ENCODE peak calls at places on chromosome 3, in four cellular contexts. T is K562, B is ovary, M is upper lobe of left lung. W is an unnamed sample.

GRCh38 chr3:133944641-133945441 is 49.2 kb upstream of the RAB6B start:
- DNase-seq in M (no peak), B (no peak), T (no peak), W (no peak)

GRCh38 chr3:172717493-172718088 is 6.7 kb upstream of the NCEH1 start:
- DNase-seq in M (no peak), B (no peak), T (no peak), W (no peak)

GRCh38 chr3:18609184-18609583 is 184.0 kb upstream of the SATB1 start:
- DNase-seq in M (no peak), T (no peak), B (no peak), W (no peak)

GRCh38 chr3:17894434-17895060 is 152.1 kb upstream of the TBC1D5 start:
- DNase-seq in B (no peak), M (no peak), T (no peak), W (peak; percentile 36)

GRCh38 chr3:86814918-86815655 is 175.9 kb downstream of the VGLL3 start:
- DNase-seq in T (no peak), M (no peak), B (no peak), W (no peak)

GRCh38 chr3:151612119-151612518 is 121.6 kb upstream of the AADACL2 start:
- DNase-seq in M (no peak), B (no peak), T (no peak), W (no peak)

GRCh38 chr3:108406661-108407206 is 103.7 kb downstream of the MYH15 start:
- DNase-seq in M (no peak), B (no peak), T (peak; percentile 39), W (no peak)

GRCh38 chr3:42961633-42962032 is 17.5 kb upstream of the GASK1A start:
- DNase-seq in B (peak; percentile 33), M (no peak), T (peak; percentile 35), W (peak; percentile 29)

GRCh38 chr3:135238201-135238600 is 443.1 kb downstream of the EPHB1 start:
- DNase-seq in B (no peak), M (peak; percentile 44), T (no peak), W (no peak)

GRCh38 chr3:188507244-188507720 is 353.3 kb downstream of the LPP start:
- DNase-seq in M (no peak), T (no peak), B (no peak), W (no peak)

GRCh38 chr3:151675858-151676615 is 57.7 kb upstream of the AADACL2 start:
- DNase-seq in M (no peak), T (no peak), B (no peak), W (no peak)

GRCh38 chr3:194382196-194382891 is 12.8 kb upstream of the LRRC15 start:
- DNase-seq in B (no peak), M (no peak), T (no peak), W (no peak)

GRCh38 chr3:33277193-33277882 is at the start of gene FBXL2:
- DNase-seq in M (peak; percentile 95), T (peak; percentile 99), B (peak; percentile 39), W (peak; percentile 56)

GRCh38 chr3:109973733-109974132 is 636.4 kb upstream of the DPPA4 start:
- DNase-seq in T (no peak), B (no peak), M (no peak), W (no peak)

GRCh38 chr3:188854395-188855149 is 317.2 kb upstream of the TPRG1 start:
- DNase-seq in T (no peak), B (no peak), M (no peak), W (no peak)

GRCh38 chr3:185153861-185154629 is 1.2 kb upstream of the C3orf70 start:
- DNase-seq in B (no peak), M (peak; percentile 22), T (no peak), W (no peak)

GRCh38 chr3:142495103-142495502 is 47.3 kb upstream of the XRN1 start:
- DNase-seq in M (no peak), B (no peak), T (no peak), W (no peak)

GRCh38 chr3:142500211-142500610 is 52.4 kb upstream of the XRN1 start:
- DNase-seq in T (no peak), M (no peak), B (no peak), W (no peak)

GRCh38 chr3:142498397-142499180 is 50.8 kb upstream of the XRN1 start:
- DNase-seq in B (no peak), T (no peak), M (no peak), W (no peak)

GRCh38 chr3:142501004-142501926 is 53.4 kb upstream of the XRN1 start:
- DNase-seq in T (no peak), M (no peak), B (no peak), W (no peak)

GRCh38 chr3:142497729-142498128 is 49.9 kb upstream of the XRN1 start:
- DNase-seq in T (no peak), M (no peak), B (no peak), W (no peak)
- H3K36me3 ChIP-seq in T (peaks cover 72% of the 10 kb centered on the region), M (peaks cover 73% of the 10 kb centered on the region), B (no peaks in the 10 kb centered on the region), W (peaks cover 13% of the 10 kb centered on the region)

DNA sequence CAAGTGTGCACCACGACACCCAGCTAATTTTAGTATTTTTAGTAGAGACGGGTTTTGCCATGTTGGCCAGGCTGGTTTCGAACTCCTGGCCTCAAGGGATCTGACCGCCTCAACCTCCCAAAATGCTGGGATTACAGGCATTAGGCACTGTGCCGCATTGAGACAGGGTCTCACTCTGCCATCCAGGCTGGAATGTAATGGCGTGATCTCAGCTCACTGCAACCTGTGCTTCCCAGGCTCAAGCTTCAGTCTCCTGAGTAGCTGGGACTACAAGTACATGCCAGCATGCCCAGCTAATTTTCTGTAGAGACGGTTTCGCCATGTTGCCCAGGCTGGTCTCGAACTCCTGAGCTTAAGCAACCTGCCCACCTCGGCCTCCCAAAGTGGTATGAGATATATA is 51.6 kb downstream of the ACAD9 start:
- DNase-seq in T (no peak), B (no peak), M (no peak), W (no peak)
- H3K27me3 ChIP-seq in T (peaks cover 8% of the 10 kb centered on the region), B (no peaks in the 10 kb centered on the region), M (no peaks in the 10 kb centered on the region), W (no peaks in the 10 kb centered on the region)

DNA sequence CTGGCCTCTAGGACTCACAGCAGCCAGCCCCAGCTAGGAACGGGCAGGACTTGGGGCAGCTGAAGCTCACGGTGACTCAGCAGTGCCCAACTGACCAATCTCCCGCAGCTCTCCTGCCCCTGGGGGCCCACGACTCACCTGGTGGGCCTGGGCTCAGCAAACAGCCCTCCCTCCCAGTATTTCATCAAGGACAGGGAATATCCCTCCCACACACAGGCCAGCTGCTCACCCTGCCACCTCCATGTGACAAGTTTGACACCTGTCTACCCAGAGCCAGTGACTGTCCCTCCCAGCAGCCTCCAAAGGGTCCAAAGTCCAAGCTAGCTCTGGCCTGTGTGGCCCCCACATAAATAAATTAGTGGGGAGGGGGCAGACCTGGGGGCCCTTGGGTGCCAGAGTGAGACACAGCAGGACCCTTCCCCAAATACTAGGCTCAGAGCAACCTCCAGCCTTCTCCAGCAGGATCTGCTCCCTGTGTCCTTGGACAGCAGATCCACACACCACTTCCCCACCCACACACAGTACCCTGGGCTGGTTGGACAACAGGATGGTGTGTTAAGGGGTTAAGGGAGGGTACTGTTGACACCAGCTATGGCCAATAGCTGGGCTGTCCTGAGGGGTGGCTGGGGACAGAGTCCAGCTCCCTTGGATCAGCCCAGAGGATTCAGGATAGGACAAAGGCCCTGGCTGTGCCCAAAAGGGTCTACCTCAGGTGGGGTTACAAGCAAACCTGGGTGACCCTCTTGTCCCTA is 4.3 kb downstream of the GNAT1 start:
- DNase-seq in T (no peak), M (no peak), B (no peak), W (no peak)
- TF ChIP-seq EP300 in T (no peak), M (no peak), B (no peak), W (no peak)

DNA sequence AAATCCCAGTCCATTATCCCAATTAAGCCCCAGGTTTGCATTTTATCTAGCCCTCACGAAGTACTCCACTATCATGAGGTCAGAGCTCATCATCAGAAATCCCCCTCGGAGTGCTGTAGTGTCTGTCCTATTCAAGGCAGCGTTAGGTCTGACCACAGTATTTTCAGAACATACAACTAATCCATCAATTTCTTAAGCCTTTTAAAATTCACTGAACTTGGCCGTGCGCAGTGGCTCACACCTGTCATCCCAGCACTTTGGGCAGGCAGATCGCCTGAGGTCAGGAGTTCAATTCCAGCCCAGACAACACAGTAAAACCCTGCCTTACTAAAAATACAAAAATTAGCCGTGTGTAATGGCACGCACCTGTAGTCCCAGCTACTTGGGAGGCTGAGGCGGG is 11.9 kb downstream of the VGLL4 start:
- DNase-seq in M (no peak), T (no peak), B (no peak), W (no peak)
- H3K36me3 ChIP-seq in M (no peaks in the 10 kb centered on the region), T (no peaks in the 10 kb centered on the region), B (no peaks in the 10 kb centered on the region), W (no peaks in the 10 kb centered on the region)

DNA sequence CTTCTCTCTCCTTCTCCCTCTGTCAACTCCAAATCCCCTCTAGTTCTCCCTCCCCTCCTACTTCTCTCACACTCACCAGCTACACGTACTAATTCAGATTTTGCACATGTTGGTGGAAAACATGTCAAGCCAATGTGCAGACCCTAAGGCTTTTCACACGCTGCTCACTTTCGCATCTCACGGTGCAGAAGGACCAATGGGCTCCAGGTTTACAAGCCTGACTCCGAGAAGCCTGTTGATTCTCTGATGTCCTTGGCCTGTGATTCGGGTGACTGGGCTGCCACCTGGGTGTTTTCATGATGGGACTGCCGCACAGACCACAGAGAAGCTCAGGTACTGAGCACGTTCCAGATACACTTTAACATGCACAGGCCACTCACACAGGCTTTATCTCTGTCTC is 3.7 kb downstream of the FOXL2NB start:
- DNase-seq in B (peak; percentile 11), T (no peak), M (no peak), W (no peak)
- H3K27me3 ChIP-seq in B (no peaks in the 10 kb centered on the region), T (no peaks in the 10 kb centered on the region), M (peaks cover 16% of the 10 kb centered on the region), W (peaks cover 71% of the 10 kb centered on the region)

GRCh38 chr3:177802151-177802900 is 605.0 kb upstream of the TBL1XR1 start:
- DNase-seq in B (no peak), T (no peak), M (no peak), W (no peak)
- TF ChIP-seq EP300 in B (no peak), T (no peak), M (no peak), W (no peak)

GRCh38 chr3:38245930-38246329 is 19.7 kb upstream of the SLC22A13 start:
- DNase-seq in M (no peak), T (no peak), B (no peak), W (no peak)
- H3K36me3 ChIP-seq in M (peaks cover 69% of the 10 kb centered on the region), T (peaks cover 78% of the 10 kb centered on the region), B (no peaks in the 10 kb centered on the region), W (peaks cover 73% of the 10 kb centered on the region)

GRCh38 chr3:147369671-147370123 is 36.6 kb downstream of the ZIC4 start:
- DNase-seq in T (no peak), M (peak; percentile 57), B (no peak), W (no peak)

GRCh38 chr3:147367676-147368075 is 38.7 kb downstream of the ZIC4 start:
- DNase-seq in B (no peak), T (no peak), M (no peak), W (no peak)

GRCh38 chr3:147368151-147368550 is 38.2 kb downstream of the ZIC4 start:
- DNase-seq in M (no peak), T (no peak), B (no peak), W (no peak)

GRCh38 chr3:147369231-147369630 is 37.1 kb downstream of the ZIC4 start:
- DNase-seq in M (no peak), B (no peak), T (no peak), W (no peak)

DNA sequence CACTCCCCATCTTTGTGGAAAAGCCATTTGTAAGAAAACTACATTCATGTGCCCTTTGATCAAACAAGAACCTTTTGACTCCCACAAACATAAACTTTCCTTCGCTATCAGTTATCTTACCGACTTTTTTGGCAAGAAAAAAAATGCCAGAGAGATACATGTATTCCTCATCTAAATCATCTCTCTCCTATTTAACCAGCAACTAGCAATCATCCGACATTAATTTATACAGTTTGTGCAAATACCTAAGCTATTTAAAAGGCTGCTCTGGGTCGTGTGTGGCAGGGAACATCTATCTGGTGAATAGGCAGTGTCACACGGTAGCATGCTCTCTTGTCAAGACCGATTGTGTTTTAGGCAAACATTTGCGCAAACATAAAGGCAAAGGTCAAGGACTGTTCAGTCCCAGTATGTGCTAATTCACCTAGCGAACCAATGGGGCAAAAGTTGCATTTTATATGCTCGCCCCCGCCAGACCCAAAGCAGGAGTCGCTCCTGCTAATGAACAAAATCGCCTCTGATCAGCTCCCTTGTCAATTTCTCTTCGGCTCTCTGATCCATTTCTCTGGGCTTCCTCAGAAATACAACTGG is 37.7 kb downstream of the ZIC4 start:
- DNase-seq in M (no peak), T (no peak), B (no peak), W (no peak)
- H3K27me3 ChIP-seq in M (no peaks in the 10 kb centered on the region), T (no peaks in the 10 kb centered on the region), B (no peaks in the 10 kb centered on the region), W (peaks cover 74% of the 10 kb centered on the region)

GRCh38 chr3:195761503-195762248 is 40.9 kb downstream of the MUC20 start:
- DNase-seq in T (no peak), B (no peak), M (peak; percentile 81), W (no peak)
- TF ChIP-seq EP300 in T (no peak), B (no peak), M (no peak), W (no peak)